ENCODE peak calls at places on chromosomes 1 and 21, in nine cellular contexts. D is Panc1, U is AG09309, F is dorsolateral prefrontal cortex, X is uterus, T is skeletal muscle cell, I is HFF-Myc, J is adrenal gland, W is AG04450. N is an unnamed sample.

GRCh38 chr1:89888480-89889335 is 67.9 kb downstream of the LRRC8D start:
- DNase-seq in J (no peak), D (no peak), U (no peak), X (no peak), F (no peak), T (no peak), W (no peak), I (no peak), N (no peak)

GRCh38 chr1:171741872-171742576 is at the start of gene VAMP4:
- DNase-seq in F (peak), D (peak), T (peak), I (no peak), U (peak), W (no peak), J (peak), X (peak), N (peak)

GRCh38 chr1:239293350-239294111 is 92.8 kb upstream of the CHRM3 start:
- DNase-seq in I (no peak), T (no peak), W (no peak), F (no peak), X (peak), U (no peak), J (no peak), D (no peak), N (peak)

GRCh38 chr1:216815239-216815955 is 92.2 kb upstream of the ESRRG start:
- DNase-seq in I (peak), J (peak), U (no peak), W (peak), D (no peak), F (no peak), X (no peak), T (peak), N (peak)

GRCh38 chr1:54027848-54028247 is 9.9 kb upstream of the LDLRAD1 start:
- DNase-seq in U (no peak), I (no peak), D (no peak), T (no peak), F (no peak), W (no peak), J (no peak), X (no peak), N (no peak)

GRCh38 chr21:30839304-30839703 is 9.7 kb upstream of the KRTAP7-1 start:
- DNase-seq in W (no peak), T (no peak), F (no peak), J (peak), X (no peak), D (no peak), U (no peak), I (peak), N (peak)

GRCh38 chr1:161307230-161307768 is 2.5 kb downstream of the MPZ start:
- DNase-seq in U (no peak), X (no peak), T (peak), W (no peak), D (no peak), J (peak), F (no peak), I (peak), N (no peak)

GRCh38 chr1:201275266-201275666 is 8.0 kb upstream of the PKP1 start:
- DNase-seq in J (peak), U (peak), I (no peak), T (peak), W (no peak), F (no peak), X (no peak), D (peak), N (no peak)

GRCh38 chr1:231070758-231071443 is 30.8 kb upstream of the FAM89A start:
- DNase-seq in U (no peak), W (no peak), F (no peak), J (no peak), T (no peak), D (no peak), X (no peak), I (no peak), N (no peak)

GRCh38 chr1:245956225-245956624 is 550.9 kb downstream of the SMYD3 start:
- DNase-seq in W (no peak), D (no peak), J (no peak), I (no peak), X (no peak), F (no peak), U (no peak), T (no peak), N (no peak)

GRCh38 chr1:61110587-61110986 is 28.2 kb downstream of the NFIA start:
- DNase-seq in J (no peak), T (no peak), I (no peak), W (no peak), U (no peak), F (no peak), D (no peak), X (no peak), N (no peak)

GRCh38 chr1:171563675-171564074 is 58.4 kb upstream of the MYOCOS start:
- DNase-seq in X (no peak), T (no peak), J (no peak), F (no peak), D (no peak), I (no peak), U (no peak), W (peak), N (peak)

GRCh38 chr21:36079010-36079649 is 9.3 kb downstream of the CBR1 start:
- DNase-seq in W (no peak), U (no peak), T (no peak), X (no peak), D (no peak), I (no peak), F (no peak), J (peak), N (no peak)

GRCh38 chr1:55172272-55172671 is 42.9 kb downstream of the USP24 start:
- DNase-seq in T (no peak), D (no peak), X (no peak), W (no peak), J (no peak), F (no peak), I (no peak), U (no peak), N (peak)

GRCh38 chr21:30044447-30045064 is 104.8 kb upstream of the GRIK1 start:
- DNase-seq in J (peak), X (no peak), D (peak), I (peak), U (no peak), W (no peak), F (no peak), T (no peak), N (peak)

GRCh38 chr1:46396429-46397398 is 2.6 kb downstream of the FAAH start:
- DNase-seq in J (no peak), T (no peak), I (no peak), X (no peak), D (no peak), U (no peak), F (no peak), W (no peak), N (no peak)

GRCh38 chr1:22967833-22968232 is 4.8 kb downstream of the LACTBL1 start:
- DNase-seq in T (no peak), U (no peak), X (no peak), I (no peak), W (no peak), F (no peak), D (no peak), J (no peak), N (no peak)

GRCh38 chr1:51509773-51510172 is 9.3 kb downstream of the EPS15 start:
- DNase-seq in U (no peak), J (no peak), I (no peak), T (no peak), W (no peak), D (no peak), X (no peak), F (no peak), N (no peak)

GRCh38 chr1:178578541-178578940 is 65.6 kb downstream of the TEX35 start:
- DNase-seq in D (no peak), I (no peak), J (no peak), F (no peak), W (no peak), U (no peak), X (no peak), T (no peak), N (no peak)

GRCh38 chr1:202856034-202856433 is 32.9 kb downstream of the RABIF start:
- DNase-seq in U (no peak), I (no peak), F (no peak), X (no peak), D (no peak), J (no peak), W (no peak), T (no peak), N (no peak)

GRCh38 chr1:1080951-1081310 is 6.8 kb upstream of the RNF223 start:
- DNase-seq in X (peak), T (no peak), D (no peak), U (no peak), J (no peak), W (no peak), F (peak), I (no peak), N (no peak)

GRCh38 chr1:1081311-1082238 is 7.5 kb upstream of the RNF223 start:
- DNase-seq in F (peak), T (no peak), J (no peak), W (no peak), U (no peak), I (no peak), D (no peak), X (peak), N (no peak)

GRCh38 chr1:1080122-1080753 is 6.1 kb upstream of the RNF223 start:
- DNase-seq in D (no peak), I (peak), X (peak), F (peak), W (no peak), J (peak), T (no peak), U (no peak), N (peak)

GRCh38 chr1:1082239-1083180 is 8.4 kb upstream of the RNF223 start:
- DNase-seq in X (peak), I (no peak), T (no peak), J (no peak), D (no peak), U (no peak), W (no peak), F (peak), N (no peak)

GRCh38 chr1:1079408-1080121 is 5.5 kb upstream of the RNF223 start:
- DNase-seq in I (peak), J (peak), X (peak), F (peak), W (peak), T (peak), D (peak), U (peak), N (peak)
- H3K4me3 ChIP-seq in I (peak), J (no peak), X (peak), F (peak), W (no peak), T (peak), D (peak), U (peak), N (peak)

GRCh38 chr21:45516071-45516670 is 26.1 kb downstream of the SLC19A1 start:
- DNase-seq in W (no peak), J (no peak), I (no peak), U (no peak), D (no peak), F (no peak), X (no peak), T (no peak), N (no peak)

GRCh38 chr21:45514311-45515021 is 27.8 kb downstream of the SLC19A1 start:
- DNase-seq in I (no peak), W (no peak), D (no peak), T (no peak), U (no peak), J (no peak), F (no peak), X (no peak), N (no peak)

GRCh38 chr21:45513741-45514310 is 28.4 kb downstream of the SLC19A1 start:
- DNase-seq in T (no peak), W (no peak), D (no peak), I (no peak), X (no peak), U (no peak), J (no peak), F (no peak), N (no peak)

GRCh38 chr21:45516671-45517151 is 25.5 kb downstream of the SLC19A1 start:
- DNase-seq in X (no peak), T (no peak), W (no peak), I (no peak), F (no peak), U (no peak), J (no peak), D (no peak), N (no peak)

DNA sequence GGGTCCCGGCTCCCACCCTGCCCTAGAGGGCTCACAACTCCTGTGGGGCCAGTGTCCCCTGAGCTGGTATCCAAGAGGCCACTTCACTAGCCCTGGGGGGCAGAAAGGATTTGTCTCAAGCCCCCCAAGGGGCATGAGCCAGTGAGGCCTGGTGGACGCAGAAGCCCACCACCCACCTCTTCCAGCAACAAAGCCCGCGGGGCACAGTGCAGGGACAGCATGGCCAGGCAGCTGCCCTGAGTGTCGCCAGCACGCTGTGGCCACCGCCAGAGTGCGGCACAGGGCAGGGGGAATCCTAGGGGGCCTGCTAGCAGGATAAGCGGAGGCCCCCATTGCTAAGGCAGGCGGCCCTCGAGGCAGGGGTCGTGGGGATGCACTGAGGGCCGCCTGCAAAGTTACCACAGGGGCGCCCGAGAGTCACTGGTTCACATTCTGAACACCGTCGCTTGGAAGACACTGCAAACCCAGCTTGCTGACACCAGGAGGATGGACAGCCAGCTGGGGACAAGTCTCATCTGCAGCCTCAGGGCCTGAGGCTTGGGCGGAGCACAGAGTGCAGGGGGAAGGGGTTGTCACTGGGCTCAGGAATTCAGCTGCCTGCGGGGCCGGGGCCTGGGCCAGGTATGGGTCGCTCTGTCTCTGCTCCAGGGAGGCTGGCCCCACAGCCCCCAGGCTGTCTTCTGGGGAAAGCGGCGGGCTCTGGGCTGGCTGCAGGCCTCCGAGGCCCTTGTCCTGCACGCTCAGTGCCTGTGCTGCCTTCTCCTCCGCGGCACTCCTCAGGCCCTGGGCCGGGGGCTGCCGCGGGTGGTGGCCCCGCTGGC is 26.8 kb downstream of the SLC19A1 start:
- DNase-seq in I (no peak), W (no peak), D (no peak), T (no peak), X (no peak), U (no peak), J (no peak), F (no peak), N (no peak)
- H3K4me3 ChIP-seq in I (no peak), W (no peak), D (no peak), T (no peak), X (no peak), U (no peak), J (no peak), F (no peak), N (no peak)

GRCh38 chr1:48776400-48777218 is at the start of gene BEND5:
- DNase-seq in X (peak), J (peak), W (peak), U (no peak), I (no peak), D (no peak), T (peak), F (peak), N (peak)
- H3K4me3 ChIP-seq in X (peak), J (peak), W (peak), U (no peak), I (no peak), D (peak), T (peak), F (peak), N (peak)

DNA sequence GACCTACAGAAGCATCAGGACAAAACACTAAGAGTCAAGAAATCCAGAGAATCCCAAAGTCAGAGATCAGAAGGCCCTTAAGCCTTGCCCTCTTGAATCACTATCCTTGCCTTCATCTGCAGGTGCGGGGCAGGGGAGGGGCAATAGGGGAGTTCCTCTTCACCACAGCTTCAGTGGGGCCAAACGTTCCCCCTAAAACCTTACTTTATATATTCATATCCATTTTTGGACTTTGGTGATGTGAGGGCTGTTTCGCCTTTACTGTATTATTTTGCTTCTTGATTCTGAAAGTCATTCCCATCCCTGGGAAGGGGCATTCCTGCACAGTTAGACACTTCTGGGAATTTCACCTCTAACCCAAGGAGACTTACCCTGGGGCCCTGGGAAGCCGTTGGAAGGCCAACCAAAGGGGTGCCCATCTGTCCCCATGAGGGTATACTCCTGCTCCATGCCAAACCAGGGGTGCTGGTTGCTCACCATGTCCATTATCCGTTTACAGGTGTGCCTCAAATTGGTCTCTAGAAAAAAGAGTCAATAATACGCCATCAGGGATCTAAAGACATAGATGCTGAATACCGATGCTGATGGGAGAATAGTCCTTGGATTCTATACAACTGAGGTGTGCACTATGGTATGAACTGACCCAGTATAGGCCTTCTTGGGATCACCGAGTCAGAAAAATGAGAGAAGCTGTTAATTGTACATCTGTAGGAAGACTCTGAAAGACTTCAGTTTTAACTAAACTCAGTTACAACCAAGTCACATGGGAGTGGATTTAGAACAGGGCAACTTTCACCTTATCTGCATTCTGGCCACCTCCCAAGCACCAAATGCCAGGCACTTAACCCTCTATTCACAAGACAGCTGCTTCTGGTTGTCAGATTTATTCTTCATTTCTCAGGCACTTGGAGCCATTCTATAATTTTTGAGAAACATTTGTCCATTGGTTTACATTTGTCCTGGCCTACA is 5.4 kb downstream of the GLUL start:
- DNase-seq in I (no peak), F (no peak), D (no peak), U (no peak), J (no peak), T (no peak), X (no peak), W (no peak), N (no peak)
- H3K4me3 ChIP-seq in I (no peak), F (peak), D (no peak), U (no peak), J (no peak), T (no peak), X (no peak), W (no peak), N (no peak)

GRCh38 chr1:48775817-48776399 is 783 bp downstream of the BEND5 start:
- DNase-seq in U (no peak), F (no peak), D (no peak), X (no peak), I (no peak), T (no peak), W (no peak), J (no peak), N (no peak)
- H3K4me3 ChIP-seq in U (no peak), F (peak), D (no peak), X (peak), I (no peak), T (peak), W (peak), J (peak), N (peak)

GRCh38 chr1:67137307-67137753 is 2.6 kb upstream of the C1orf141 start:
- DNase-seq in F (no peak), J (no peak), U (no peak), W (no peak), X (no peak), T (no peak), D (no peak), I (no peak), N (no peak)
- H3K4me3 ChIP-seq in F (no peak), J (no peak), U (no peak), W (no peak), X (no peak), T (no peak), D (no peak), I (no peak), N (no peak)

DNA sequence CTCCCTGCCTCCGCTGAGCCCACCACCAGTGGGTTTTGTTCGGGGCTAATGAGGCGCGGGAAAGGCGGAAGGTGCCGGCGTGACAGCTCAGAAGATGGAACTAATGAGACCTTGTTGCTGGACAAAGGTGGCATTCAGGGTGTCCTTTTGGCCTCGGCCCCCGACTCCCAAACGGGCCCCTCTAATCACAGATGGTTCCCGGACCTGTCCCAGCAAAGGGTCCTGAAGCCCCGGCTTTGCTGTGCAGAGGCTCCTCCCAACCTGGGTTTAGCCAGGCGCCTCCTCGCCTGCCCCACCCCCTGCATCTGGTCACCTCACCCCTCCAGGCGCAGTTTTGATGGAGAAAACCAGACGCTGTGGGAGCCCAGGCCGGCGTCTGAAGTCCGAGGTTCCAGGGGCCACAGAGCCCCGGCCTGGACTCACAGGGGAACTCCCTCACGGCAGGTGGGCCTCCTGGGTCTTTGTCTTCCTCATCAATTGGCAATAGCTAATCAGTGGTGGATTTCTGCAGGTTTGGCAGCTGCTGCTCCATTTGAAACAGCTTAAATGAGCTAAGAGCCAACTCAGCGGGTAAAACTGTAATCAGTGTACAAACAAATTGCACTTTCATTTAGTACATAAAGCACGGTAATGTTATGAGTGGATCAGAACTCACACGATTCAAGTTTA is 44.3 kb upstream of the ADARB1 start:
- DNase-seq in J (no peak), T (no peak), I (no peak), D (no peak), F (no peak), X (no peak), W (no peak), U (no peak), N (no peak)
- H3K4me3 ChIP-seq in J (no peak), T (no peak), I (no peak), D (no peak), F (no peak), X (no peak), W (no peak), U (no peak), N (no peak)

GRCh38 chr1:20184481-20184900 is 1.4 kb upstream of the UBXN10 start:
- DNase-seq in X (no peak), W (no peak), D (no peak), T (no peak), U (no peak), F (no peak), J (no peak), I (no peak), N (no peak)

GRCh38 chr1:20185834-20186782 is at the start of the genes PLA2G2C and UBXN10:
- DNase-seq in I (no peak), X (peak), J (peak), W (no peak), F (no peak), U (no peak), D (no peak), T (no peak), N (peak)

GRCh38 chr1:20183876-20184275 is 2.0 kb upstream of the UBXN10 start:
- DNase-seq in T (no peak), X (no peak), I (no peak), J (peak), W (no peak), U (no peak), F (no peak), D (no peak), N (no peak)

GRCh38 chr1:20187103-20187812 is 940 bp upstream of the PLA2G2C start:
- DNase-seq in F (no peak), D (no peak), I (no peak), J (no peak), T (no peak), U (no peak), W (no peak), X (no peak), N (no peak)

GRCh38 chr1:20184997-20185833 is 681 bp upstream of the UBXN10 start:
- DNase-seq in J (no peak), D (no peak), F (no peak), U (no peak), T (no peak), W (no peak), I (no peak), X (no peak), N (no peak)
- H3K4me3 ChIP-seq in J (no peak), D (no peak), F (peak), U (no peak), T (no peak), W (no peak), I (no peak), X (no peak), N (peak)